ENCODE peak calls at places on chromosomes 3 and 15, in six cellular contexts. One of them, this sample, is unnamed.

GRCh38 chr3:128613083-128613829 is 37.4 kb downstream of the RPN1 start:
- DNase-seq in OCI-LY7: no peak
- DNase-seq in hepatocyte: no peak
- DNase-seq in HCT116: no peak
- DNase-seq in PC-3: no peak
- DNase-seq in MM.1S: no peak
- DNase-seq in this sample: no peak

GRCh38 chr15:64096486-64097431 is 977 bp downstream of the SNX1 start:
- DNase-seq in OCI-LY7: peak
- DNase-seq in hepatocyte: peak
- DNase-seq in HCT116: no peak
- DNase-seq in PC-3: peak
- DNase-seq in MM.1S: peak
- DNase-seq in this sample: peak

GRCh38 chr3:137263982-137264777 is 306.4 kb downstream of the IL20RB start:
- DNase-seq in OCI-LY7: no peak
- DNase-seq in hepatocyte: peak
- DNase-seq in HCT116: no peak
- DNase-seq in PC-3: no peak
- DNase-seq in MM.1S: no peak
- DNase-seq in this sample: no peak

GRCh38 chr3:194871864-194872668 is 186.4 kb downstream of the FAM43A start:
- DNase-seq in OCI-LY7: no peak
- DNase-seq in hepatocyte: no peak
- DNase-seq in HCT116: peak
- DNase-seq in PC-3: peak
- DNase-seq in MM.1S: no peak
- DNase-seq in this sample: no peak

GRCh38 chr3:127074900-127075360 is 92.0 kb downstream of the PLXNA1 start:
- DNase-seq in OCI-LY7: peak
- DNase-seq in hepatocyte: no peak
- DNase-seq in HCT116: no peak
- DNase-seq in PC-3: peak
- DNase-seq in MM.1S: peak
- DNase-seq in this sample: peak

GRCh38 chr15:69175536-69175935 is 15.1 kb downstream of the GLCE start:
- DNase-seq in OCI-LY7: no peak
- DNase-seq in hepatocyte: no peak
- DNase-seq in HCT116: no peak
- DNase-seq in PC-3: no peak
- DNase-seq in MM.1S: no peak
- DNase-seq in this sample: no peak

GRCh38 chr15:70523192-70523591 is 240.2 kb downstream of the UACA start:
- DNase-seq in OCI-LY7: no peak
- DNase-seq in hepatocyte: no peak
- DNase-seq in HCT116: no peak
- DNase-seq in PC-3: no peak
- DNase-seq in MM.1S: no peak
- DNase-seq in this sample: no peak

GRCh38 chr3:113339616-113340244 is 101.6 kb downstream of the CFAP44 start:
- DNase-seq in OCI-LY7: peak
- DNase-seq in hepatocyte: no peak
- DNase-seq in HCT116: no peak
- DNase-seq in PC-3: peak
- DNase-seq in MM.1S: no peak
- DNase-seq in this sample: peak

GRCh38 chr15:41948499-41948898 is 23.9 kb downstream of the EHD4 start:
- DNase-seq in OCI-LY7: no peak
- DNase-seq in hepatocyte: no peak
- DNase-seq in HCT116: no peak
- DNase-seq in PC-3: no peak
- DNase-seq in MM.1S: no peak
- DNase-seq in this sample: no peak

GRCh38 chr15:73318463-73319351 is 50.1 kb downstream of the HCN4 start:
- DNase-seq in OCI-LY7: peak
- DNase-seq in hepatocyte: no peak
- DNase-seq in HCT116: no peak
- DNase-seq in PC-3: no peak
- DNase-seq in MM.1S: no peak
- DNase-seq in this sample: peak

GRCh38 chr15:44585633-44586032 is 48.7 kb downstream of the EIF3J start:
- DNase-seq in OCI-LY7: no peak
- DNase-seq in hepatocyte: no peak
- DNase-seq in HCT116: no peak
- DNase-seq in PC-3: no peak
- DNase-seq in MM.1S: no peak
- DNase-seq in this sample: no peak

GRCh38 chr3:185527364-185527763 is 25.0 kb downstream of the LIPH start:
- DNase-seq in OCI-LY7: no peak
- DNase-seq in hepatocyte: no peak
- DNase-seq in HCT116: peak
- DNase-seq in PC-3: peak
- DNase-seq in MM.1S: no peak
- DNase-seq in this sample: no peak

GRCh38 chr3:161607056-161607455 is 110.4 kb downstream of the OTOL1 start:
- DNase-seq in OCI-LY7: no peak
- DNase-seq in hepatocyte: no peak
- DNase-seq in HCT116: no peak
- DNase-seq in PC-3: peak
- DNase-seq in MM.1S: no peak
- DNase-seq in this sample: no peak

GRCh38 chr3:10443791-10444429 is 61.5 kb downstream of the ATP2B2 start:
- DNase-seq in OCI-LY7: no peak
- DNase-seq in hepatocyte: no peak
- DNase-seq in HCT116: no peak
- DNase-seq in PC-3: no peak
- DNase-seq in MM.1S: no peak
- DNase-seq in this sample: no peak

GRCh38 chr15:70321106-70321809 is 223.5 kb upstream of the TLE3 start:
- DNase-seq in OCI-LY7: peak
- DNase-seq in hepatocyte: no peak
- DNase-seq in HCT116: no peak
- DNase-seq in PC-3: no peak
- DNase-seq in MM.1S: no peak
- DNase-seq in this sample: no peak

GRCh38 chr3:151501171-151501790 is 40.4 kb upstream of the IGSF10 start:
- DNase-seq in OCI-LY7: no peak
- DNase-seq in hepatocyte: no peak
- DNase-seq in HCT116: no peak
- DNase-seq in PC-3: no peak
- DNase-seq in MM.1S: no peak
- DNase-seq in this sample: peak

GRCh38 chr3:79953591-79954105 is 185.8 kb upstream of the ROBO1 start:
- DNase-seq in OCI-LY7: no peak
- DNase-seq in hepatocyte: no peak
- DNase-seq in HCT116: no peak
- DNase-seq in PC-3: no peak
- DNase-seq in MM.1S: no peak
- DNase-seq in this sample: no peak

GRCh38 chr3:173599673-173600072 is 202.1 kb downstream of the NLGN1 start:
- DNase-seq in OCI-LY7: no peak
- DNase-seq in hepatocyte: no peak
- DNase-seq in HCT116: no peak
- DNase-seq in PC-3: peak
- DNase-seq in MM.1S: no peak
- DNase-seq in this sample: no peak

GRCh38 chr3:61414456-61414855 is 146.9 kb upstream of the PTPRG start:
- DNase-seq in OCI-LY7: no peak
- DNase-seq in hepatocyte: no peak
- DNase-seq in HCT116: no peak
- DNase-seq in PC-3: no peak
- DNase-seq in MM.1S: peak
- DNase-seq in this sample: no peak

GRCh38 chr15:63939531-63940130 is 105.9 kb upstream of the HERC1 start:
- DNase-seq in OCI-LY7: no peak
- DNase-seq in hepatocyte: no peak
- DNase-seq in HCT116: no peak
- DNase-seq in PC-3: no peak
- DNase-seq in MM.1S: no peak
- DNase-seq in this sample: no peak

GRCh38 chr3:22117751-22118346 is 366.8 kb upstream of the ZNF385D start:
- DNase-seq in OCI-LY7: peak
- DNase-seq in hepatocyte: peak
- DNase-seq in HCT116: peak
- DNase-seq in PC-3: peak
- DNase-seq in MM.1S: peak
- DNase-seq in this sample: peak

GRCh38 chr3:151430821-151431484 is 29.9 kb downstream of the IGSF10 start:
- DNase-seq in OCI-LY7: no peak
- DNase-seq in hepatocyte: no peak
- DNase-seq in HCT116: no peak
- DNase-seq in PC-3: no peak
- DNase-seq in MM.1S: no peak
- DNase-seq in this sample: no peak

DNA sequence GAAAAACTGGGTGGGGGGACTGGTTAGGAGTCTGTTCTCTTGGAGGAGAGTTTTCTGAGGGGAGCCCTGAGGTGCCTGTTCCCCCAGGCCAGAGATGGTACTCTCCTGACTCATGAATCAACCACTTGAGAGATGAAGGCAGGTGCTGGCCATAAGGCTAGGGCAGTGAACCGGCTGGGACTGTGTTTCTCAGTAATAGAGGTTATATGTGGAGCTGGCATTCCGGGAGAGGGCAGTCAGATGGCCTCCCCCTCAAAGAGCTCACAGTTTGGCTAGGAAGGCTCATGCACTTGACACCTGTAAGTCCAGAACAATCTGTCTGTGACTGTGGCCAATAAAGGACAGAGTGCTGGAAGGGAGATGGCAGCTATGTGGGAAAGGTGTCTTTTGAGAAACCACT is 10.0 kb upstream of the SCN10A start:
- DNase-seq in OCI-LY7: no peak
- DNase-seq in hepatocyte: no peak
- DNase-seq in HCT116: no peak
- DNase-seq in PC-3: no peak
- DNase-seq in MM.1S: no peak
- DNase-seq in this sample: no peak
- TF ChIP-seq EZH2phosphoT487 in OCI-LY7: no peak
- TF ChIP-seq EZH2phosphoT487 in hepatocyte: no peak
- TF ChIP-seq EZH2phosphoT487 in HCT116: no peak
- TF ChIP-seq EZH2phosphoT487 in PC-3: no peak
- TF ChIP-seq EZH2phosphoT487 in MM.1S: no peak
- TF ChIP-seq EZH2phosphoT487 in this sample: no peak

GRCh38 chr15:84976746-84977345 is 4.8 kb upstream of the PDE8A start:
- DNase-seq in OCI-LY7: no peak
- DNase-seq in hepatocyte: no peak
- DNase-seq in HCT116: no peak
- DNase-seq in PC-3: no peak
- DNase-seq in MM.1S: no peak
- DNase-seq in this sample: no peak
- TF ChIP-seq EZH2phosphoT487 in OCI-LY7: no peak
- TF ChIP-seq EZH2phosphoT487 in hepatocyte: no peak
- TF ChIP-seq EZH2phosphoT487 in HCT116: no peak
- TF ChIP-seq EZH2phosphoT487 in PC-3: no peak
- TF ChIP-seq EZH2phosphoT487 in MM.1S: no peak
- TF ChIP-seq EZH2phosphoT487 in this sample: no peak

GRCh38 chr3:23304424-23304823 is 101.3 kb downstream of the UBE2E2 start:
- DNase-seq in OCI-LY7: no peak
- DNase-seq in hepatocyte: no peak
- DNase-seq in HCT116: no peak
- DNase-seq in PC-3: no peak
- DNase-seq in MM.1S: no peak
- DNase-seq in this sample: no peak
- TF ChIP-seq EZH2phosphoT487 in OCI-LY7: no peak
- TF ChIP-seq EZH2phosphoT487 in hepatocyte: no peak
- TF ChIP-seq EZH2phosphoT487 in HCT116: no peak
- TF ChIP-seq EZH2phosphoT487 in PC-3: no peak
- TF ChIP-seq EZH2phosphoT487 in MM.1S: no peak
- TF ChIP-seq EZH2phosphoT487 in this sample: no peak

GRCh38 chr3:48411606-48412374 is 18.1 kb downstream of the PLXNB1 start:
- DNase-seq in OCI-LY7: no peak
- DNase-seq in hepatocyte: no peak
- DNase-seq in HCT116: no peak
- DNase-seq in PC-3: no peak
- DNase-seq in MM.1S: no peak
- DNase-seq in this sample: no peak
- TF ChIP-seq EZH2phosphoT487 in OCI-LY7: no peak
- TF ChIP-seq EZH2phosphoT487 in hepatocyte: no peak
- TF ChIP-seq EZH2phosphoT487 in HCT116: no peak
- TF ChIP-seq EZH2phosphoT487 in PC-3: no peak
- TF ChIP-seq EZH2phosphoT487 in MM.1S: no peak
- TF ChIP-seq EZH2phosphoT487 in this sample: no peak

GRCh38 chr3:131922356-131922755 is 112.5 kb downstream of the CPNE4 start:
- DNase-seq in OCI-LY7: no peak
- DNase-seq in hepatocyte: no peak
- DNase-seq in HCT116: no peak
- DNase-seq in PC-3: no peak
- DNase-seq in MM.1S: no peak
- DNase-seq in this sample: no peak
- TF ChIP-seq EZH2phosphoT487 in OCI-LY7: no peak
- TF ChIP-seq EZH2phosphoT487 in hepatocyte: no peak
- TF ChIP-seq EZH2phosphoT487 in HCT116: no peak
- TF ChIP-seq EZH2phosphoT487 in PC-3: no peak
- TF ChIP-seq EZH2phosphoT487 in MM.1S: no peak
- TF ChIP-seq EZH2phosphoT487 in this sample: no peak

DNA sequence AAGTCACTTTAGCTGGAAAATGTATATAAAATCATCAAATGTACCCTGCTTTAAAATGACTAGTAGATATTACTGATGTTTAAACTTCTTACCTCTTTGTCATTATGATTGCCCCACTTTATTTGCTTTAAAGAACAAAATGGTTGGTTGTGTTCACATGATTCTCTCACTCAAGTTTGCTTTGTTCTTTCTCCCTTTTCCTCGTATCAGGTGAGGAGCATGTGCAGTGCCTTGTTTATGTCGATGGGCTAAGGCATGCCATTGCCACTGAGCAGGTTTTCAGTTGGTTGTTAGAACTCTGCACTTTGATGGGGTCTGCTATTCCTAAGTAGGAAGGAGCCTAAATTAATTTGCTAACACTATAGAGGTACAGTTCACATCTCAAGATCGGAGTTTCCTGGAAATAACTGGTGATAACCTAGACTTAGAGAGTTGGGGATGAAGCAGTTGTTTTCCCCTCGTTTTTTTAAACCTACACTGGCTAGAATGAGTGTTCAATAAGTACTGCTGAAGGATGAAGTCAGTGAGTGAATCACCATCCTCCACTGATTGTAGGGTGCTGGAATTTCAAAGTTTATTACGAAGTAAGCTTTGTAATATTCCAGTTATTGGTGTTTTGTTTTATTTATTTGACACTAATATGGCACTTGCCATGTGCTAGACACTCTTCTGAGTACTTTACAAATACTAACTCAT is 5.5 kb downstream of the MAP2K5 start:
- DNase-seq in OCI-LY7: no peak
- DNase-seq in hepatocyte: no peak
- DNase-seq in HCT116: no peak
- DNase-seq in PC-3: no peak
- DNase-seq in MM.1S: no peak
- DNase-seq in this sample: no peak
- TF ChIP-seq EZH2phosphoT487 in OCI-LY7: no peak
- TF ChIP-seq EZH2phosphoT487 in hepatocyte: no peak
- TF ChIP-seq EZH2phosphoT487 in HCT116: no peak
- TF ChIP-seq EZH2phosphoT487 in PC-3: no peak
- TF ChIP-seq EZH2phosphoT487 in MM.1S: no peak
- TF ChIP-seq EZH2phosphoT487 in this sample: no peak

This sample was measured in GM23338.